ENCODE peak calls at places on chromosome 17, in five cellular contexts. N is anterior cingulate cortex, Z is T-helper 2 cell, T is A172, G is NCI-H2029. D is an unnamed sample.

GRCh38 chr17:69716571-69716970 is 302.1 kb downstream of the MAP2K6 start:
- DNase-seq in T (no peak), Z (no peak), G (no peak), N (no peak), D (no peak)

GRCh38 chr17:82690786-82691489 is 7.6 kb downstream of the RAB40B start:
- DNase-seq in N (peak; percentile 56), G (no peak), Z (no peak), T (no peak), D (no peak)

GRCh38 chr17:80835816-80836657 is 155.6 kb upstream of the CHMP6 start:
- DNase-seq in N (peak; percentile 61), G (no peak), T (no peak), Z (no peak), D (no peak)

GRCh38 chr17:60169921-60170817 is 20.4 kb downstream of the CA4 start:
- DNase-seq in N (no peak), G (no peak), Z (no peak), T (peak; percentile 48), D (no peak)

GRCh38 chr17:81429813-81430510 is 34.7 kb downstream of the BAHCC1 start:
- DNase-seq in Z (no peak), T (no peak), G (no peak), N (peak; percentile 41), D (peak; percentile 52)

GRCh38 chr17:1779571-1780074 is 17.8 kb downstream of the SERPINF1 start:
- DNase-seq in N (no peak), G (no peak), T (peak; percentile 97), Z (no peak), D (no peak)

GRCh38 chr17:39304188-39304587 is 78.4 kb upstream of the STAC2 start:
- DNase-seq in G (no peak), Z (no peak), T (no peak), N (no peak), D (no peak)

GRCh38 chr17:50111687-50112655 is 16.8 kb downstream of the PDK2 start:
- DNase-seq in N (no peak), G (no peak), Z (no peak), T (no peak), D (no peak)

GRCh38 chr17:4899341-4900230 is at the start of gene C17orf107:
- DNase-seq in T (no peak), N (peak; percentile 73), Z (peak; percentile 92), G (peak; percentile 33), D (no peak)

GRCh38 chr17:56812971-56813388 is 20.7 kb downstream of the C17orf67 start:
- DNase-seq in T (no peak), Z (no peak), G (no peak), N (no peak), D (peak; percentile 59)

D was measured in NCI-H1092.